ENCODE peak calls at places on chromosome 1, in five cellular contexts. Z, F, Y, U and E are unnamed samples.

GRCh38 chr1:115929846-115930245 is 46.5 kb upstream of the SLC22A15 start:
- DNase-seq in Z (no peak), F (no peak), Y (peak; percentile 65), U (no peak), E (no peak)

GRCh38 chr1:243792891-243793290 is 57.2 kb downstream of the AKT3 start:
- DNase-seq in Z (no peak), F (no peak), Y (no peak), U (no peak), E (no peak)

GRCh38 chr1:105172803-105173202 is 1423.1 kb downstream of the AMY1C start:
- DNase-seq in Z (no peak), F (no peak), Y (no peak), U (no peak), E (no peak)

GRCh38 chr1:96234299-96234698 is 487.3 kb upstream of the PTBP2 start:
- DNase-seq in Z (peak; percentile 29), F (no peak), Y (no peak), U (no peak), E (no peak)

GRCh38 chr1:177586429-177586828 is 383.4 kb downstream of the SEC16B start:
- DNase-seq in Z (no peak), F (no peak), Y (no peak), U (no peak), E (no peak)

GRCh38 chr1:233328661-233329498 is 1.4 kb downstream of the MAP3K21 start:
- DNase-seq in Z (no peak), F (no peak), Y (no peak), U (no peak), E (no peak)

GRCh38 chr1:24085546-24085945 is 26.4 kb downstream of the MYOM3 start:
- DNase-seq in Z (no peak), F (no peak), Y (no peak), U (no peak), E (no peak)

GRCh38 chr1:225933072-225933471 is 7.9 kb downstream of the LEFTY2 start:
- DNase-seq in Z (no peak), F (no peak), Y (no peak), U (no peak), E (no peak)

GRCh38 chr1:31690921-31691320 is 12.9 kb downstream of the COL16A1 start:
- DNase-seq in Z (no peak), F (no peak), Y (no peak), U (no peak), E (no peak)

GRCh38 chr1:111214086-111214801 is 13.3 kb upstream of the CHI3L2 start:
- DNase-seq in Z (no peak), F (no peak), Y (no peak), U (no peak), E (no peak)

GRCh38 chr1:87449348-87449963 is 120.8 kb downstream of the LMO4 start:
- DNase-seq in Z (no peak), F (no peak), Y (no peak), U (no peak), E (no peak)

GRCh38 chr1:238950786-238951185 is 435.6 kb upstream of the CHRM3 start:
- DNase-seq in Z (no peak), F (no peak), Y (no peak), U (no peak), E (no peak)

GRCh38 chr1:88035578-88035977 is 648.5 kb upstream of the PKN2 start:
- DNase-seq in Z (no peak), F (no peak), Y (no peak), U (no peak), E (no peak)

GRCh38 chr1:241990040-241990439 is 8.9 kb downstream of the MAP1LC3C start:
- DNase-seq in Z (peak; percentile 76), F (peak; percentile 54), Y (peak; percentile 66), U (no peak), E (peak; percentile 24)

GRCh38 chr1:80158771-80159170 is 1152.2 kb upstream of the ADGRL4 start:
- DNase-seq in Z (no peak), F (no peak), Y (no peak), U (no peak), E (no peak)

GRCh38 chr1:17365271-17365670 is 6.7 kb upstream of the PADI6 start:
- DNase-seq in Z (no peak), F (no peak), Y (no peak), U (no peak), E (no peak)

GRCh38 chr1:100164226-100164625 is 13.8 kb downstream of the LRRC39 start:
- DNase-seq in Z (no peak), F (no peak), Y (no peak), U (no peak), E (no peak)

GRCh38 chr1:46036894-46037596 is 95.4 kb downstream of the PIK3R3 start:
- DNase-seq in Z (peak; percentile 63), F (peak; percentile 88), Y (peak; percentile 82), U (peak; percentile 76), E (peak; percentile 35)

GRCh38 chr1:80961464-80962190 is 839.1 kb upstream of the ADGRL2 start:
- DNase-seq in Z (no peak), F (no peak), Y (no peak), U (no peak), E (no peak)

GRCh38 chr1:1157426-1157913 is 16.2 kb upstream of the TTLL10 start:
- DNase-seq in Z (peak; percentile 71), F (peak; percentile 98), Y (peak; percentile 97), U (peak; percentile 54), E (peak; percentile 94)

GRCh38 chr1:28718601-28719331 is 18.0 kb upstream of the YTHDF2 start:
- DNase-seq in Z (no peak), F (peak; percentile 63), Y (no peak), U (no peak), E (peak; percentile 15)

GRCh38 chr1:185541861-185542260 is 192.3 kb upstream of the HMCN1 start:
- DNase-seq in Z (no peak), F (no peak), Y (no peak), U (no peak), E (no peak)

GRCh38 chr1:26389604-26390247 is 17.2 kb upstream of the ZNF683 start:
- DNase-seq in Z (no peak), F (no peak), Y (no peak), U (no peak), E (no peak)

GRCh38 chr1:24351918-24352637 is 32.9 kb downstream of the GRHL3 start:
- DNase-seq in Z (no peak), F (no peak), Y (no peak), U (no peak), E (no peak)

GRCh38 chr1:41751804-41752513 is 166.8 kb downstream of the HIVEP3 start:
- DNase-seq in Z (no peak), F (no peak), Y (no peak), U (no peak), E (no peak)

GRCh38 chr1:45982359-45982758 is 150.1 kb downstream of the PIK3R3 start:
- DNase-seq in Z (no peak), F (no peak), Y (no peak), U (no peak), E (no peak)

DNA sequence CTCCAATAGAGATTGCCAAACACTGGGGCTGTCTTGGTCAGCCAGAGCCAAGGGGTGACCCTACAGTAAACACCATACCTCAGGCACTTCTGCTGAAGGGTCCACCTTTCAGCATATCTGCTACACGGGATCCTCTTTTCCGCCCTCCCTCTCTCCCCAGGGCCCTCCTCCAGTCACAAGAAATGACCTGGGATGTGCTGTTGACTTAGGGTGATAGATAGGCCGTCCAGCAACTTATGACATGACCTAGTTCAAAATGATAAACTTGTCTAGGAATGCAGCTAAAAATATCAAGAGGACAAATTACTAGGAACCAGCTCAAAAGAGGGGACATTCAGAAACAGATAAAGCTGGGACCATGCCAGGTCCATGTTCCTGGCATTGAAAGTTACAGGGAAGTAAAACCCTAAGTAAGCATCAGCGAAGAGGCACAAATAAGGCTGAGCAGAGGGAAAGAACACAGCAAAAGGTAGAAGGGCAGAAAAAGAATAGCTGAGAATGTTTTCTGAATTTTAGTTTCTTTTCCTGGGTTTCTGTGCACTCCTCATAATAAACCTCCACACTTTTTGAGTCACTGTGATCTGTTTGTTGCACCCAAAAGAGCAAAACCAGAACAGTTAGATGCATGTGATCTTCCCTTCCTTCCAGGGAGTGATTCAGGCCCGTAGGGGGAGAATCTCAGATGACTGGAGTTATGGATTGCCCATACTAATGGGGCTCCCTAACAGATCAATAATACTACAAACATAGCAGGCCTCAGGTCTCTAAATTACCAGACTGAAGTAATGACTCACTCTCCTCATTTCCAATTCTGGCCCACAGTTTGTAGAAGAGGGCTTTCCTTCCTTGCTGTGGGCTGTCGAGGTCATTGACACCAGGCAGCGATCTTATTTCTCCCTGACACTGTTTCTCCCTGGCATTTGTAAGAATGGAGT is 48.9 kb upstream of the F3 start:
- DNase-seq in Z (no peak), F (no peak), Y (no peak), U (no peak), E (no peak)
- TF ChIP-seq JUND in Z (no peak), F (no peak), Y (no peak), U (no peak), E (no peak)

GRCh38 chr1:187413770-187414169 is 585.0 kb downstream of the PLA2G4A start:
- DNase-seq in Z (peak; percentile 7), F (no peak), Y (no peak), U (no peak), E (peak; percentile 38)
- TF ChIP-seq JUND in Z (no peak), F (no peak), Y (no peak), U (no peak), E (no peak)

GRCh38 chr1:83805921-83806320 is 193.0 kb downstream of the TTLL7 start:
- DNase-seq in Z (no peak), F (no peak), Y (no peak), U (no peak), E (no peak)
- TF ChIP-seq JUND in Z (no peak), F (no peak), Y (no peak), U (no peak), E (no peak)

GRCh38 chr1:246537887-246538286 is 28.2 kb downstream of the TFB2M start:
- DNase-seq in Z (no peak), F (no peak), Y (no peak), U (no peak), E (peak; percentile 77)
- TF ChIP-seq JUND in Z (no peak), F (no peak), Y (no peak), U (no peak), E (no peak)